ENCODE peak calls at places on chromosomes 13 and 19, in seven cellular contexts. O, H, C, F, Q, Y and B are unnamed samples.

GRCh38 chr19:23799321-23799720 is 40.6 kb upstream of the ZNF681 start:
- DNase-seq in O (peak), H (no peak), C (no peak), F (peak), Q (no peak), Y (no peak), B (no peak)

GRCh38 chr13:113148407-113148806 is 10.0 kb upstream of the PROZ start:
- DNase-seq in O (no peak), H (no peak), C (no peak), F (no peak), Q (no peak), Y (no peak), B (no peak)

GRCh38 chr13:113862766-113863510 is 938 bp downstream of the GAS6 start:
- DNase-seq in O (peak), H (peak), C (no peak), F (no peak), Q (no peak), Y (no peak), B (no peak)

GRCh38 chr13:64471916-64472315 is 2758.2 kb downstream of the PCDH9 start:
- DNase-seq in O (no peak), H (peak), C (peak), F (no peak), Q (no peak), Y (peak), B (peak)

GRCh38 chr13:52345048-52345447 is 60.9 kb downstream of the THSD1 start:
- DNase-seq in O (no peak), H (no peak), C (no peak), F (no peak), Q (no peak), Y (no peak), B (peak)

GRCh38 chr13:42064966-42065365 is 16.5 kb downstream of the DGKH start:
- DNase-seq in O (no peak), H (peak), C (no peak), F (no peak), Q (no peak), Y (no peak), B (no peak)

GRCh38 chr13:102073251-102073650 is 328.6 kb downstream of the FGF14 start:
- DNase-seq in O (no peak), H (no peak), C (no peak), F (no peak), Q (no peak), Y (no peak), B (no peak)

GRCh38 chr19:23439623-23440022 is 44.4 kb upstream of the ZNF91 start:
- DNase-seq in O (no peak), H (no peak), C (no peak), F (no peak), Q (no peak), Y (no peak), B (no peak)

GRCh38 chr19:35090160-35090794 is 25.3 kb upstream of the FXYD3 start:
- DNase-seq in O (peak), H (peak), C (peak), F (peak), Q (no peak), Y (no peak), B (peak)

GRCh38 chr19:35344511-35345031 is 3.1 kb upstream of the FFAR1 start:
- DNase-seq in O (no peak), H (no peak), C (no peak), F (no peak), Q (no peak), Y (no peak), B (no peak)

GRCh38 chr13:51913421-51914136 is 51.8 kb downstream of the CCDC70 start:
- DNase-seq in O (peak), H (no peak), C (no peak), F (no peak), Q (no peak), Y (no peak), B (no peak)

GRCh38 chr19:1912760-1913505 is 7.7 kb downstream of the ADAT3 start:
- DNase-seq in O (no peak), H (no peak), C (no peak), F (no peak), Q (no peak), Y (no peak), B (no peak)

GRCh38 chr19:7326105-7326877 is 22.4 kb upstream of the ARHGEF18 start:
- DNase-seq in O (no peak), H (no peak), C (no peak), F (no peak), Q (no peak), Y (no peak), B (no peak)

GRCh38 chr13:50589139-50589538 is 254.4 kb downstream of the DLEU7 start:
- DNase-seq in O (no peak), H (peak), C (no peak), F (no peak), Q (no peak), Y (peak), B (no peak)

GRCh38 chr13:32262165-32262564 is 53.0 kb downstream of the ZAR1L start:
- DNase-seq in O (no peak), H (no peak), C (no peak), F (no peak), Q (no peak), Y (no peak), B (no peak)

GRCh38 chr13:64553411-64554129 is 2676.6 kb downstream of the PCDH9 start:
- DNase-seq in O (no peak), H (peak), C (no peak), F (no peak), Q (no peak), Y (peak), B (no peak)

GRCh38 chr19:34485831-34486230 is 4.3 kb downstream of the WTIP start:
- DNase-seq in O (no peak), H (no peak), C (no peak), F (no peak), Q (no peak), Y (no peak), B (no peak)

GRCh38 chr13:45370922-45371406 is 30.0 kb upstream of the TPT1 start:
- DNase-seq in O (peak), H (peak), C (no peak), F (peak), Q (no peak), Y (peak), B (peak)

GRCh38 chr19:4694211-4694987 is 24.3 kb upstream of the MYDGF start:
- DNase-seq in O (no peak), H (peak), C (no peak), F (no peak), Q (no peak), Y (peak), B (peak)

GRCh38 chr19:41617941-41618730 is 8.7 kb downstream of the CEACAM4 start:
- DNase-seq in O (no peak), H (no peak), C (no peak), F (peak), Q (no peak), Y (no peak), B (no peak)

GRCh38 chr19:13795595-13796300 is 505 bp downstream of the ZSWIM4 start:
- DNase-seq in O (peak), H (peak), C (no peak), F (no peak), Q (no peak), Y (no peak), B (no peak)

GRCh38 chr13:112588490-112589297 is 741 bp upstream of the TUBGCP3 start:
- DNase-seq in O (no peak), H (no peak), C (no peak), F (no peak), Q (no peak), Y (no peak), B (no peak)

GRCh38 chr13:114017028-114017630 is 43.3 kb upstream of the C13orf46 start:
- DNase-seq in O (no peak), H (peak), C (no peak), F (no peak), Q (no peak), Y (peak), B (no peak)

GRCh38 chr19:10551698-10552301 is 8.1 kb downstream of the ATG4D start:
- DNase-seq in O (no peak), H (peak), C (no peak), F (peak), Q (peak), Y (no peak), B (no peak)

GRCh38 chr13:28859069-28859468 is 38.9 kb downstream of the MTUS2 start:
- DNase-seq in O (no peak), H (no peak), C (no peak), F (no peak), Q (no peak), Y (no peak), B (no peak)

GRCh38 chr13:95603887-95604533 is 40.5 kb downstream of the DZIP1 start:
- DNase-seq in O (no peak), H (no peak), C (peak), F (no peak), Q (no peak), Y (no peak), B (peak)

GRCh38 chr19:2064788-2065524 is 13.9 kb upstream of the MKNK2 start:
- DNase-seq in O (peak), H (peak), C (no peak), F (no peak), Q (no peak), Y (no peak), B (no peak)

GRCh38 chr19:18588611-18589379 is at the start of gene REX1BD:
- DNase-seq in O (peak), H (peak), C (peak), F (peak), Q (peak), Y (no peak), B (peak)

GRCh38 chr13:66513728-66514127 is 716.4 kb downstream of the PCDH9 start:
- DNase-seq in O (no peak), H (no peak), C (no peak), F (no peak), Q (no peak), Y (no peak), B (no peak)

GRCh38 chr13:36998624-36999041 is 507 bp downstream of the ALG5 start:
- DNase-seq in O (peak), H (peak), C (no peak), F (peak), Q (no peak), Y (no peak), B (no peak)

GRCh38 chr13:112450567-112451240 is 74.5 kb downstream of the SPACA7 start:
- DNase-seq in O (no peak), H (peak), C (peak), F (peak), Q (no peak), Y (no peak), B (no peak)

GRCh38 chr19:13163609-13164364 is 13.6 kb downstream of the IER2 start:
- DNase-seq in O (peak), H (peak), C (peak), F (peak), Q (no peak), Y (peak), B (no peak)

GRCh38 chr13:61358599-61358998 is 57.0 kb downstream of the PCDH20 start:
- DNase-seq in O (no peak), H (no peak), C (peak), F (no peak), Q (no peak), Y (no peak), B (no peak)

GRCh38 chr19:19039901-19040300 is 6.5 kb downstream of the ARMC6 start:
- DNase-seq in O (no peak), H (no peak), C (no peak), F (no peak), Q (no peak), Y (no peak), B (no peak)

GRCh38 chr19:4390017-4390861 is 10.1 kb downstream of the SH3GL1 start:
- DNase-seq in O (no peak), H (no peak), C (no peak), F (no peak), Q (no peak), Y (no peak), B (peak)

GRCh38 chr19:10517760-10518443 is 655 bp upstream of the S1PR5 start:
- DNase-seq in O (peak), H (peak), C (peak), F (no peak), Q (no peak), Y (no peak), B (no peak)

GRCh38 chr19:55407625-55408319 is at the start of gene UBE2S:
- DNase-seq in O (peak), H (peak), C (peak), F (peak), Q (peak), Y (peak), B (peak)

GRCh38 chr19:15292847-15293582 is 39.3 kb downstream of the BRD4 start:
- DNase-seq in O (no peak), H (no peak), C (no peak), F (no peak), Q (no peak), Y (no peak), B (no peak)